ENCODE peak calls at places on chromosomes 11 and 22, in four cellular contexts. One of them, this sample, is unnamed.

GRCh38 chr11:91124363-91124762 is 901.5 kb upstream of the CHORDC1 start:
- DNase-seq in K562: no peak
- DNase-seq in IMR-90: no peak
- DNase-seq in A549: no peak
- DNase-seq in this sample: no peak

GRCh38 chr11:128796275-128796674 is 70.8 kb downstream of the KCNJ1 start:
- DNase-seq in K562: no peak
- DNase-seq in A549: no peak
- DNase-seq in IMR-90: peak
- DNase-seq in this sample: no peak

GRCh38 chr22:37609240-37610152 is 862 bp downstream of the GGA1 start:
- DNase-seq in IMR-90: no peak
- DNase-seq in A549: peak
- DNase-seq in K562: peak
- DNase-seq in this sample: no peak

GRCh38 chr11:9895016-9895415 is 231.1 kb downstream of the SWAP70 start:
- DNase-seq in A549: no peak
- DNase-seq in K562: no peak
- DNase-seq in IMR-90: peak
- DNase-seq in this sample: no peak

GRCh38 chr11:1553808-1554594 is 18.1 kb downstream of the DUSP8 start:
- DNase-seq in IMR-90: no peak
- DNase-seq in K562: no peak
- DNase-seq in A549: no peak
- DNase-seq in this sample: no peak

GRCh38 chr11:68090706-68091105 is 30.5 kb downstream of the CHKA start:
- DNase-seq in A549: no peak
- DNase-seq in K562: no peak
- DNase-seq in IMR-90: peak
- DNase-seq in this sample: no peak

GRCh38 chr11:45078236-45079074 is 68.0 kb upstream of the PRDM11 start:
- DNase-seq in IMR-90: no peak
- DNase-seq in K562: no peak
- DNase-seq in A549: no peak
- DNase-seq in this sample: no peak

GRCh38 chr11:69293087-69293486 is 868 bp upstream of the MYEOV start:
- DNase-seq in IMR-90: no peak
- DNase-seq in A549: no peak
- DNase-seq in K562: peak
- DNase-seq in this sample: no peak

GRCh38 chr11:61266602-61267001 is 25.6 kb downstream of the PGA5 start:
- DNase-seq in A549: no peak
- DNase-seq in K562: peak
- DNase-seq in IMR-90: no peak
- DNase-seq in this sample: no peak

GRCh38 chr22:44942979-44943700 is 66.7 kb downstream of the PHF21B start:
- DNase-seq in K562: no peak
- DNase-seq in A549: no peak
- DNase-seq in IMR-90: no peak
- DNase-seq in this sample: no peak

GRCh38 chr11:93614111-93614784 is 47.2 kb upstream of the CEP295 start:
- DNase-seq in A549: peak
- DNase-seq in K562: peak
- DNase-seq in IMR-90: no peak
- DNase-seq in this sample: peak

GRCh38 chr22:20080776-20081654 is 974 bp downstream of the DGCR8 start:
- DNase-seq in IMR-90: peak
- DNase-seq in K562: peak
- DNase-seq in A549: peak
- DNase-seq in this sample: peak

GRCh38 chr11:126192386-126192785 is 19.1 kb downstream of the RPUSD4 start:
- DNase-seq in A549: no peak
- DNase-seq in IMR-90: no peak
- DNase-seq in K562: no peak
- DNase-seq in this sample: no peak

GRCh38 chr22:17767236-17768065 is 6.8 kb downstream of the BID start:
- DNase-seq in A549: no peak
- DNase-seq in IMR-90: no peak
- DNase-seq in K562: no peak
- DNase-seq in this sample: no peak

GRCh38 chr11:15845261-15845660 is 511.1 kb downstream of the SOX6 start:
- DNase-seq in A549: no peak
- DNase-seq in K562: no peak
- DNase-seq in IMR-90: no peak
- DNase-seq in this sample: no peak

DNA sequence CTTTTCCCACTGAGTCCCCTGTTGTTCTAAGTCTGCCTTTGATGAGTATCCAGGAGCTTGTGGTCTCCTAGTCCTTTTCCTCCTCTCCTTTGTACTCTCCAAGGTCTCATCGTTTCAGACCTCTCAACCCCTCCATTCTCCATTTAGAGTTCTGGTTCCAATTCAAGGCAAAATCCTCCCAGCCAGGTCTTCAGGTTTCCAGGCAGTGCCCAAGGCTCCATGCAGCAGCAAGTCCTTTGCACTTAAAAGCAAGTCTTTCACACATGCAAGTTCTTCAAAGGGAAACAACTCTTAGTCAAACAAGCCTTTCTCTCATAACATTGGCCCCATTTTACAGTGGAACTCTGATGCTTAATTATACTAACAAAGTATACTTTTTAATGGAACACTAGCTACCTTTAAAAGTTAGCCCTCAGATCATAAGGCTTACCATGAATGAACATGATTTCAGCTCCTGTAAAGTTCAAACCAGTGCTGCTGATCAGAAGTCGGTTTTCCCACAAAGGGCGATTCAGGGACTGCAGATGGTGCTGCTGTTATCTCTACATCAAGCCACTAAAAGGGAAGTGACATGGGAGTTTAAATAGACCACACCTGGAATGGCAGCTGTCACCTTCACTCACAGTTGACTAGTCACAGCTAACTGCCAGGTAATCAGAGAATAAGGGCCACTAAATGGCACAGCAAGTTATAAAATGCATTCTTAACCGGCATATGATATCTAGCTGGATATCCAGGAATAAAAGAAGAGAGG is 581.3 kb upstream of the ARHGAP42 start:
- DNase-seq in IMR-90: no peak
- DNase-seq in K562: no peak
- DNase-seq in A549: no peak
- DNase-seq in this sample: no peak
- TF ChIP-seq MAZ in IMR-90: no peak
- TF ChIP-seq MAZ in K562: no peak
- TF ChIP-seq MAZ in A549: no peak
- TF ChIP-seq MAZ in this sample: no peak

DNA sequence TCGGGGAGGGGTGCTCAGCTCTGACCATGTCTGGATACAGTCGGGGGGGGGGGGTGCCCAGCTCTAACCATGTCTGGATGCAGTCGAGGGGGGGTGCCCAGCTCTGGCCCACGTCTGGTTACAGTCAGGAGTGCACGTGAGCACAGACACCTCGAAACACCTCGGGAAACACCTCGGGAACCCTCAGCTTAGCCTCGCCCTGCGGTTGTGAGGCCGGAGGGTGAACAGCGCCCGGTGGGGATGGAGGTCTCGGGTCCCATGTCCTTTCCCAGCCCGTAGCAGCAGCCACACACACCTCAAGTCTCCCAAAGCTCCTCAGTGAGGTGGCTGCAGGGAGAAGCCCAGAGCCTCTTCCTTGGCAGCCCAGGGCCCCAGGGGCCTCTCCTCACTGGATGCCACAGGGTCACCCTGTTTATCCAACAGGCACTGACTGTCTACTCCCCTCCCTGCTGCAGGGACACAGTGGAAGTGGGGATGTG is 2.1 kb downstream of the SIGIRR start:
- DNase-seq in K562: no peak
- DNase-seq in A549: no peak
- DNase-seq in IMR-90: no peak
- DNase-seq in this sample: no peak
- TF ChIP-seq MAZ in K562: no peak
- TF ChIP-seq MAZ in A549: no peak
- TF ChIP-seq MAZ in IMR-90: no peak
- TF ChIP-seq MAZ in this sample: no peak

GRCh38 chr22:29128891-29129643 is 56.2 kb downstream of the KREMEN1 start:
- DNase-seq in IMR-90: peak
- DNase-seq in A549: no peak
- DNase-seq in K562: peak
- DNase-seq in this sample: no peak
- TF ChIP-seq MAZ in IMR-90: no peak
- TF ChIP-seq MAZ in A549: no peak
- TF ChIP-seq MAZ in K562: no peak
- TF ChIP-seq MAZ in this sample: no peak

GRCh38 chr22:49726701-49727101 is 101.0 kb downstream of the BRD1 start:
- DNase-seq in K562: no peak
- DNase-seq in A549: no peak
- DNase-seq in IMR-90: no peak
- DNase-seq in this sample: no peak

GRCh38 chr22:49728566-49729271 is 99.0 kb downstream of the BRD1 start:
- DNase-seq in K562: no peak
- DNase-seq in A549: no peak
- DNase-seq in IMR-90: no peak
- DNase-seq in this sample: no peak

GRCh38 chr22:49726022-49726681 is 101.5 kb downstream of the BRD1 start:
- DNase-seq in K562: no peak
- DNase-seq in A549: no peak
- DNase-seq in IMR-90: no peak
- DNase-seq in this sample: no peak

GRCh38 chr22:49727881-49728563 is 99.7 kb downstream of the BRD1 start:
- DNase-seq in A549: no peak
- DNase-seq in K562: no peak
- DNase-seq in IMR-90: no peak
- DNase-seq in this sample: no peak

DNA sequence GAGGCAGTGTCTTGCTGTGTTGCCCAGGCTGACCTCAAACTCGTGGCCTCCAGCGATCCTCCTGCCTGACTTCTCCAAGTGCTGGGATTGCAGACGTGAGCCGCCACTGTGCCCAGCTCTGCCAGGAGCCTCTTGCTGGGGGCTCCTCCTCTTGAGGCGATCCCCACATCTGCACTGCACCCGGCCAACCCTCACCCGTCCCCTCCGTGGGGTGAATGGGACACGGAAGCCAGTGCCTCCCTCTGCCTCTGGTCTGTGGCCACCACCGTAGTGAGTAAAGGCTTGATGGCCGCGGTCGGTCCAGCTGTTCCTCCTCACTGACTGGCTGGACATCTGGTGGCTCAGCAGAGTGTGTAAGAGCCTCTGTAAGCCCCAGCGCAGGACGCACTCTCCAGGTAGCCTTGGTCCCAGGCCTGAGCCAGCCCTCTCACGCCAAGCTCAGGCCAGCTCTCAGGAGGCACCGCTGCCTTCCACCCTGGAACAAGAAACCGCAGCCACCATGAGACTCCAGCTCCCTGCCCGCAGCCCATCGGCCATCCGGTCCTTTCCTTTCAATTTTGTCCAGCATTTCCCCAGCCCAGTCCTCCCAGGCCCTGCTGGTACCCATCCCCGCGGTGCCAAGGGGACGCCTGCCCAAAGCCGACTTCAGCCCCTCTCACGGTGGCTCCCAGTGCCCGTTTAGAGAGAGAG is 100.3 kb downstream of the BRD1 start:
- DNase-seq in IMR-90: no peak
- DNase-seq in K562: no peak
- DNase-seq in A549: no peak
- DNase-seq in this sample: no peak
- TF ChIP-seq MAZ in IMR-90: no peak
- TF ChIP-seq MAZ in K562: no peak
- TF ChIP-seq MAZ in A549: no peak
- TF ChIP-seq MAZ in this sample: no peak

GRCh38 chr11:120139316-120140069 is 1.6 kb upstream of the TRIM29 start:
- DNase-seq in A549: no peak
- DNase-seq in K562: no peak
- DNase-seq in IMR-90: no peak
- DNase-seq in this sample: no peak
- TF ChIP-seq MAZ in A549: no peak
- TF ChIP-seq MAZ in K562: no peak
- TF ChIP-seq MAZ in IMR-90: no peak
- TF ChIP-seq MAZ in this sample: no peak

DNA sequence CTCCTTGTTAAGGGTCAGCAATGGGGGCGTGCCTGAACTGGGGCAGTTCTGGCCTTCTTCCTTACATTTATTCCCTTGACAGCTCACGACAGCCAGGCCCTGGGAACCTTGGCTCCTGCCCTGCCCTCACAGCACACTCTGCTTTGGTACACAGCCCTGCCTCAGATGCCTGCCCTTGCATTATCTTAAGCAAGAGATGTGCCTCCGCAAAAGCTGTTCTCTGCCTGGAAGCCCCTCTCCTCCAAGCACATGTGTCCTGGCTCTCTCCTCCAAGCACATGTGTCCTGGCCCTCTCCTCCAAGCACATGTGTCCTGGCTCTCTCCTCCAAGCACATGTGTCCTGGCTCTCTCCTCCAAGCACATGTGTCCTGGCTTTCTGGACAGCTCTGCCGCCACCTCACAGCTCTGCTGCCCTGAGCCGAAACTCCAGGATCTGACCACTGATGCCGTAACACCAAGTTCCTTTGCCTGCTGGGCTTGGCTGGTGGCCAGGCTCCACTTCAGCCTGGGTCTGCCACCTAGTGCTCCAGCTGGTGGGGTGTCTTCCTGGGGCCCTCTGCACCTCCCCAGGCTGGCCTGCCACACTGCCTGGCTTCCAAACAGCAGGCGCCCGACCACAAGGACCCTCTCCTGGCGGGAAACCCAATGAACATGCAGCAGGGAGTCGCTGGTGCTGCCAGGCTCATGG is 53.1 kb downstream of the SCUBE1 start:
- DNase-seq in IMR-90: peak
- DNase-seq in K562: no peak
- DNase-seq in A549: no peak
- DNase-seq in this sample: no peak
- TF ChIP-seq MAZ in IMR-90: no peak
- TF ChIP-seq MAZ in K562: no peak
- TF ChIP-seq MAZ in A549: no peak
- TF ChIP-seq MAZ in this sample: no peak